ENCODE peak calls at places on chromosome 14, in six cellular contexts. B, W, V, P, O and M are unnamed samples.

GRCh38 chr14:82366803-82367202 is 833.1 kb upstream of the SEL1L start:
- DNase-seq in B (peak; percentile 14), W (no peak), V (no peak), P (no peak), O (no peak), M (no peak)

GRCh38 chr14:56135001-56135400 is 16.8 kb downstream of the PELI2 start:
- DNase-seq in B (no peak), W (no peak), V (peak; percentile 55), P (no peak), O (peak; percentile 72), M (no peak)

GRCh38 chr14:74613211-74613914 is 1.3 kb upstream of the LTBP2 start:
- DNase-seq in B (peak; percentile 50), W (no peak), V (no peak), P (no peak), O (no peak), M (peak; percentile 30)

GRCh38 chr14:26392498-26392897 is 205.3 kb downstream of the NOVA1 start:
- DNase-seq in B (no peak), W (no peak), V (no peak), P (no peak), O (no peak), M (no peak)

GRCh38 chr14:80428171-80428570 is 216.9 kb upstream of the DIO2 start:
- DNase-seq in B (no peak), W (no peak), V (no peak), P (no peak), O (no peak), M (no peak)

GRCh38 chr14:28635387-28635786 is 131.2 kb upstream of the FOXG1 start:
- DNase-seq in B (peak; percentile 41), W (no peak), V (no peak), P (no peak), O (no peak), M (peak; percentile 11)

GRCh38 chr14:103512701-103513611 is 9.7 kb downstream of the CKB start:
- DNase-seq in B (no peak), W (no peak), V (peak; percentile 86), P (peak; percentile 81), O (peak; percentile 70), M (no peak)

GRCh38 chr14:75328575-75328974 is 49.9 kb downstream of the FOS start:
- DNase-seq in B (no peak), W (no peak), V (no peak), P (no peak), O (no peak), M (no peak)

GRCh38 chr14:73460691-73461127 is 2.4 kb upstream of the NUMB start:
- DNase-seq in B (no peak), W (no peak), V (no peak), P (no peak), O (no peak), M (no peak)

GRCh38 chr14:68945585-68946289 is 33.4 kb downstream of the ACTN1 start:
- DNase-seq in B (no peak), W (no peak), V (peak; percentile 50), P (no peak), O (no peak), M (no peak)

GRCh38 chr14:35337557-35338255 is 45.5 kb downstream of the PSMA6 start:
- DNase-seq in B (no peak), W (no peak), V (peak; percentile 91), P (no peak), O (no peak), M (no peak)

GRCh38 chr14:35866595-35867279 is 40.6 kb downstream of the BRMS1L start:
- DNase-seq in B (no peak), W (no peak), V (no peak), P (no peak), O (no peak), M (no peak)

GRCh38 chr14:59591641-59592040 is 15.0 kb upstream of the CCDC175 start:
- DNase-seq in B (no peak), W (no peak), V (no peak), P (no peak), O (no peak), M (no peak)

GRCh38 chr14:28001002-28001401 is 765.6 kb upstream of the FOXG1 start:
- DNase-seq in B (no peak), W (no peak), V (no peak), P (no peak), O (no peak), M (no peak)

GRCh38 chr14:77144412-77145115 is 3.0 kb upstream of the ZDHHC22 start:
- DNase-seq in B (no peak), W (no peak), V (no peak), P (no peak), O (no peak), M (no peak)

GRCh38 chr14:102764220-102764671 is 13.0 kb upstream of the TRAF3 start:
- DNase-seq in B (no peak), W (no peak), V (peak; percentile 56), P (no peak), O (no peak), M (no peak)

GRCh38 chr14:24369463-24369862 is 1.5 kb downstream of the NFATC4 start:
- DNase-seq in B (no peak), W (no peak), V (no peak), P (no peak), O (no peak), M (no peak)

GRCh38 chr14:85535916-85536834 is 6.2 kb downstream of the FLRT2 start:
- DNase-seq in B (peak; percentile 28), W (no peak), V (no peak), P (no peak), O (no peak), M (no peak)

GRCh38 chr14:105536691-105537579 is 10.6 kb downstream of the TMEM121 start:
- DNase-seq in B (no peak), W (no peak), V (no peak), P (no peak), O (no peak), M (no peak)

GRCh38 chr14:51448831-51449665 is 202.7 kb upstream of the FRMD6 start:
- DNase-seq in B (no peak), W (peak; percentile 94), V (no peak), P (no peak), O (no peak), M (no peak)

GRCh38 chr14:21852061-21852664 is 178.5 kb upstream of the OR4E1 start:
- DNase-seq in B (peak; percentile 76), W (no peak), V (no peak), P (peak; percentile 66), O (peak; percentile 57), M (peak; percentile 69)

GRCh38 chr14:96754162-96754844 is 42.9 kb upstream of the VRK1 start:
- DNase-seq in B (no peak), W (no peak), V (no peak), P (no peak), O (no peak), M (no peak)

GRCh38 chr14:96752594-96752993 is 44.6 kb upstream of the VRK1 start:
- DNase-seq in B (no peak), W (no peak), V (no peak), P (no peak), O (no peak), M (no peak)

GRCh38 chr14:96748371-96748770 is 48.8 kb upstream of the VRK1 start:
- DNase-seq in B (no peak), W (no peak), V (peak; percentile 35), P (no peak), O (no peak), M (no peak)

GRCh38 chr14:96752156-96752555 is 45.0 kb upstream of the VRK1 start:
- DNase-seq in B (no peak), W (no peak), V (no peak), P (no peak), O (no peak), M (no peak)

DNA sequence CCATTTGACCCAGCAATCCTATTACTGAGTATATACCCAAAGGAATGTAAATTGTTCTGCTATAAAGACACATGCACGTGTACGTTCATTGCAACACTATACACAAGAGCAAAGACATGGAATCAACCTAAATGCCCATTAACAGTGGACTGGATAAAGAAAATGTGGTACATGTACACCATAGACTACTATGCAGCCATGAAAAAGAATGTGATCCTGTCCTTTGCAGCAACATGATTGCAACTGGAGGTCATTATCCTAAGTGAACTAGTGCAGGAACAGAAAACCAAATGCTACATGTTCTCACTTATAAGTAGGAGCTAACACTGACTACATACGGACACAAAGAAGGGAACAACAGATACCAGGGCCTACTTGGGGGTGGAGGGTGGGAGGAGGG is 45.7 kb upstream of the VRK1 start:
- DNase-seq in B (no peak), W (no peak), V (no peak), P (no peak), O (no peak), M (no peak)
- TF ChIP-seq CTCF in B (no peak), W (no peak), V (no peak), P (no peak), O (no peak), M (no peak)

DNA sequence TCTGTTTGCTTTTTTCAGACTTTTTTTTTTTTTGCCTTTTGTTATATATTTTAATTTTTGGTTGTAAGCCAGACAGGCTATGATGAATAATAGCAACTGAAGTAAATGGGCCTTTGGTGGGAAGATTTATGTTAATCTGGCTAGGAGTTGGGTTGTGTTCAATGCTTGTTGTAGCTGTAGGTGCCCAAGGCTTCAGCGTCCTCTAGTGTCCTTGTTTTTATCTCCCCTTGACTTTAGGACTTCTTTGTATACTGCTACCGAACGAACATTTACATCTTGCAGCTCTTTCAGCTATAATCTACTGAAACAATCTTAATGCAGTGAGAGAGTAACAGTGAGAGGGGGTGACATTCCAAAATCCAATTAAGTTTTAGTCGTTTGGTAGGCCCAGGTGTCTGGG is 848.4 kb upstream of the FBXO33 start:
- DNase-seq in B (no peak), W (no peak), V (no peak), P (no peak), O (no peak), M (no peak)
- TF ChIP-seq CTCF in B (no peak), W (no peak), V (no peak), P (no peak), O (no peak), M (no peak)

DNA sequence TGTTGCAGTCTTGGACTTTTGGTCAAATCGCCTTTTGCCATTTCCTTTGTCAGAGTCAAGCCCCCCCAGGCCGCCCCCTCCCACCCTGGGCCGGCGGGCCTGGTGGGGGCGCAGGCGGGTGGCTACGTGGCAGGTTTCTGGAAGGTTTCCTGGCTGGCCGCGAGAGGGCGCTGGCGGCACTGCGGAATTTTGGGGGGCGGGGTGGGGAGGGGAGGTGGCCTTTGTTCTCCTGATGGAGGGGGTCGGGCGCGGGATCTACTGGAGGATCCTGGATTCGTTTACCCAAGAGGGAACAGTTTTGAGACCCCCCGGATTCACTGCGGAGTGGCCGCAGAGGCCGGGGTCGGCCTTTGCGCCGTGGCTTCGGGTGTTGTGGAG is 1.2 kb downstream of the MEG3 start:
- DNase-seq in B (no peak), W (no peak), V (no peak), P (no peak), O (no peak), M (no peak)
- TF ChIP-seq CTCF in B (no peak), W (peak; percentile 77), V (no peak), P (peak; percentile 45), O (no peak), M (no peak)

DNA sequence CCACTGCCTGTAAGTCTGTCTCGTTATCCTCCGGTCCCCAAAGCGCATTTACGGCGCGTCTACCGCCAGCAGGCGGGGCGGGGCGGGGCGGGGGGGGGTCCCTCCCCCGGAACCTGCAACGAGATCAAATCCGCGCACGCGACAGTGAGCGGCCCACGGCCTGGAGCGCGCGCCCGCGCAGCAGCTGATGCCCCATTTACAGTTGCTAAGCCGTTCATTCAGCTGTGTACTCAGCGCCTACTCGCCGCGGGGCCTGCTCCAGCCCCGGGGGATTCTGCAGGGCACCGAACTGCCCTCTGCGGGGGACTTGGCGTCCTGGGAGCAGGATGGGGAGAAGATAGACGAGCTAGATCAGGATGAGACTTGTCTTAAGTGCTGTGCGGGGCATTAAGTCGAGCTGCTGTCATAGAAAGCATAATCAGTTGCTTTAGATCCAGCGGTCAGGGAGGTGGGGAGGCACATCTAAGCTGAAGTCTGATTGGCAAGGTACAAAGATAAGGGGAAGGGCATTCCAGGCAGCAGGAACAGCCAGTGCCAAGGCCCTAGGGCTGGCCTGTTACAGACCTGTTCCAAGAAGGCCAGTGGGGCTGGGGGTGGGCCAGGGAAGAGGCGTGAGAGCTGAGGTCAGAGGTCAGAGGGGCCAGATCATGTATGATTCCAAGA is 1.4 kb upstream of the CCDC85C start:
- DNase-seq in B (peak; percentile 76), W (no peak), V (peak; percentile 64), P (peak; percentile 76), O (peak; percentile 74), M (peak; percentile 62)
- TF ChIP-seq CTCF in B (no peak), W (no peak), V (no peak), P (no peak), O (no peak), M (no peak)